ENCODE peak calls at places on chromosomes 2 and 18, in six cellular contexts. G is neural progenitor cell, U is OCI-LY7, J is ovary, R is H9, H is mesendoderm. E is an unnamed sample.
A peak's percentile ranks its signal among the peaks of the same experiment; 100 is the strongest.

GRCh38 chr2:237691200-237691907 is 64.0 kb downstream of the LRRFIP1 start:
- DNase-seq in G (peak; percentile 65), U (peak; percentile 62), J (peak; percentile 52), R (peak; percentile 51), H (no peak), E (no peak)

GRCh38 chr2:70247364-70248144 is 874 bp downstream of the TIA1 start:
- DNase-seq in G (peak; percentile 76), U (peak; percentile 17), J (no peak), R (no peak), H (no peak), E (no peak)

GRCh38 chr2:84077504-84077903 is 381.6 kb downstream of the SUCLG1 start:
- DNase-seq in G (peak; percentile 59), U (peak; percentile 22), J (no peak), R (peak; percentile 38), H (peak; percentile 63), E (peak; percentile 12)

GRCh38 chr2:221494556-221494955 is 77.5 kb downstream of the EPHA4 start:
- DNase-seq in G (no peak), U (no peak), J (no peak), R (no peak), H (peak; percentile 80), E (no peak)

GRCh38 chr2:213723051-213723560 is 438.8 kb downstream of the SPAG16 start:
- DNase-seq in G (peak; percentile 15), U (no peak), J (no peak), R (no peak), H (peak; percentile 80), E (no peak)

GRCh38 chr2:200168641-200169265 is 137.7 kb upstream of the SPATS2L start:
- DNase-seq in G (no peak), U (no peak), J (no peak), R (no peak), H (peak; percentile 60), E (no peak)

GRCh38 chr2:12715258-12715865 is 1.4 kb upstream of the TRIB2 start:
- DNase-seq in G (no peak), U (no peak), J (no peak), R (no peak), H (peak; percentile 4), E (no peak)

GRCh38 chr18:40012931-40013609 is 1942.0 kb upstream of the PIK3C3 start:
- DNase-seq in G (no peak), U (no peak), J (no peak), R (no peak), H (no peak), E (no peak)

GRCh38 chr2:39435974-39436591 is 1.0 kb downstream of the MAP4K3 start:
- DNase-seq in G (no peak), U (peak; percentile 23), J (no peak), R (peak; percentile 41), H (no peak), E (peak; percentile 18)

GRCh38 chr2:215619022-215619958 is 183.4 kb upstream of the FN1 start:
- DNase-seq in G (peak; percentile 66), U (no peak), J (no peak), R (no peak), H (peak; percentile 98), E (no peak)

GRCh38 chr2:217277646-217278048 is 417.8 kb upstream of the TNP1 start:
- DNase-seq in G (no peak), U (no peak), J (no peak), R (no peak), H (no peak), E (no peak)

GRCh38 chr18:63152791-63153190 is 166.8 kb downstream of the BCL2 start:
- DNase-seq in G (no peak), U (no peak), J (no peak), R (no peak), H (no peak), E (no peak)

GRCh38 chr18:79503891-79504475 is 108.3 kb downstream of the NFATC1 start:
- DNase-seq in G (no peak), U (no peak), J (no peak), R (no peak), H (no peak), E (no peak)

GRCh38 chr2:88450925-88451575 is 1.4 kb downstream of the FOXI3 start:
- DNase-seq in G (no peak), U (no peak), J (no peak), R (no peak), H (no peak), E (no peak)

GRCh38 chr2:45851576-45852304 is 200.3 kb downstream of the PRKCE start:
- DNase-seq in G (no peak), U (no peak), J (no peak), R (no peak), H (no peak), E (no peak)

GRCh38 chr2:64698668-64699444 is 45.1 kb upstream of the SERTAD2 start:
- DNase-seq in G (no peak), U (no peak), J (no peak), R (no peak), H (no peak), E (no peak)

GRCh38 chr2:203583696-203584095 is 48.6 kb upstream of the RAPH1 start:
- DNase-seq in G (no peak), U (peak; percentile 81), J (no peak), R (no peak), H (no peak), E (no peak)

GRCh38 chr2:71783215-71783614 is 329.9 kb downstream of the DYSF start:
- DNase-seq in G (no peak), U (no peak), J (no peak), R (no peak), H (no peak), E (no peak)

GRCh38 chr18:44733754-44734465 is 53.2 kb downstream of the SETBP1 start:
- DNase-seq in G (no peak), U (no peak), J (no peak), R (no peak), H (no peak), E (no peak)

GRCh38 chr2:238239552-238239871 is 326 bp downstream of the HES6 start:
- DNase-seq in G (peak; percentile 71), U (no peak), J (no peak), R (no peak), H (no peak), E (peak; percentile 35)

GRCh38 chr2:236552586-236552985 is 17.0 kb upstream of the ACKR3 start:
- DNase-seq in G (no peak), U (no peak), J (no peak), R (no peak), H (no peak), E (no peak)

GRCh38 chr2:23563673-23564617 is 179.0 kb downstream of the KLHL29 start:
- DNase-seq in G (peak; percentile 67), U (no peak), J (peak; percentile 53), R (peak; percentile 53), H (no peak), E (peak; percentile 60)

GRCh38 chr18:52150050-52150449 is 189.9 kb upstream of the DCC start:
- DNase-seq in G (no peak), U (no peak), J (no peak), R (no peak), H (no peak), E (no peak)

GRCh38 chr2:143182649-143183048 is 53.4 kb downstream of the ARHGAP15 start:
- DNase-seq in G (no peak), U (no peak), J (no peak), R (no peak), H (no peak), E (no peak)

GRCh38 chr2:160375802-160376469 is 117.7 kb downstream of the RBMS1 start:
- DNase-seq in G (no peak), U (peak; percentile 64), J (no peak), R (no peak), H (no peak), E (no peak)

GRCh38 chr2:3447789-3448317 is 68.4 kb downstream of the TRAPPC12 start:
- DNase-seq in G (no peak), U (no peak), J (no peak), R (no peak), H (peak; percentile 10), E (no peak)

GRCh38 chr2:182132605-182133004 is 147.0 kb downstream of the PPP1R1C start:
- DNase-seq in G (no peak), U (no peak), J (no peak), R (no peak), H (no peak), E (no peak)

GRCh38 chr2:55408098-55408882 is 11.4 kb downstream of the CCDC88A start:
- DNase-seq in G (no peak), U (no peak), J (no peak), R (no peak), H (no peak), E (no peak)

GRCh38 chr2:227134591-227134990 is 29.4 kb downstream of the COL4A4 start:
- DNase-seq in G (no peak), U (no peak), J (no peak), R (no peak), H (no peak), E (no peak)

GRCh38 chr2:23683001-23683400 is 243.9 kb downstream of the ATAD2B start:
- DNase-seq in G (no peak), U (no peak), J (no peak), R (no peak), H (no peak), E (no peak)

GRCh38 chr2:78999410-78999809 is 26.1 kb upstream of the REG3G start:
- DNase-seq in G (peak; percentile 31), U (peak; percentile 65), J (no peak), R (no peak), H (no peak), E (no peak)

GRCh38 chr18:36427831-36428230 is 130.3 kb downstream of the FHOD3 start:
- DNase-seq in G (no peak), U (no peak), J (no peak), R (no peak), H (no peak), E (no peak)
- H3K27ac ChIP-seq in G (no peak overlapping the region), U (no peak overlapping the region), J (no peak overlapping the region), R (no peak overlapping the region), H (no peak overlapping the region), E (no peak overlapping the region)

DNA sequence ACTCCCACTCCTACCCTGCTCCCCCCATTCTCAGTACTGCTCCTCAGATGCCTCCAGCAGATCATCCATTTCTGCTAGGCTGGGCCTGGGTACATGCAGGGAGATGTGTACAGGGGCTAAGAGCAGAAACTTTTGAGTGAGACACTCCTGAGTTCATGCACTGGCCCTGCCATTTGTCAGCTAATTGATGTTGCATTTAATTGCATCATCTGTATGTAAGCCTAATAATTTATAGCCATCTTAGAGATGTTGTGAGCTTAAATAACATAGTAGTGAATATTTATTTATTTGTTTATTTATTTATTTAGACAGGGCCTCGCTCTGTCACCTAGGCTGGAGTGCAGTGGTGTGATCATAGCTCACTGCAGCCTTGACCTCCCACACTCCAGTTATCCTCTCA is 4.9 kb upstream of the CASP8 start:
- DNase-seq in G (no peak), U (no peak), J (no peak), R (no peak), H (no peak), E (no peak)
- H3K27ac ChIP-seq in G (no peak overlapping the region), U (no peak overlapping the region), J (no peak overlapping the region), R (no peak overlapping the region), H (no peak overlapping the region), E (no peak overlapping the region)

DNA sequence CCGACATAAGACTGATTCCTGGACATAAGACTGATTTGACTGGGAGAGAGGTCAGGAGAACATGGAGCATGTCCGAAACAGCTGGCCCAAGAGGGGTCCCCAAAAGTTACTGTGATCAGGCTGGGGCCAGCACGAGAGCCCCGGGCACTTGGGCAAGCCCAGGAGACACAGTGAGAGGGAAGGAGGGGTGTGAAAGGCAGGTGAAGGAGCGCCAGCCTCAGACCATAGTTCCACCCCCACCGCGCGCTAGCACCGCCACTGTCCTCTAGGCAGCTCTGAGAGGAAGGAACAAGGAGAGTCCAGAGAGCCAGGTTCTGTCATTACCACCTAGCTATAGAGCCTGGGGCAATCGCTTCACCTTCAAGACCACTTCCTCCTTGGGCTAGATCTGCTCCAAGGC is 78.2 kb upstream of the DAPL1 start:
- DNase-seq in G (peak; percentile 21), U (no peak), J (no peak), R (no peak), H (peak; percentile 16), E (no peak)
- H3K27ac ChIP-seq in G (no peak overlapping the region), U (no peak overlapping the region), J (no peak overlapping the region), R (no peak overlapping the region), H (no peak overlapping the region), E (peak overlapping the region; percentile 34)

GRCh38 chr2:127678991-127679390 is 3.7 kb upstream of the LIMS2 start:
- DNase-seq in G (no peak), U (no peak), J (no peak), R (no peak), H (no peak), E (no peak)
- H3K27ac ChIP-seq in G (no peak overlapping the region), U (no peak overlapping the region), J (no peak overlapping the region), R (no peak overlapping the region), H (no peak overlapping the region), E (no peak overlapping the region)